ENCODE peak calls at places on chromosome 1, in ten cellular contexts. One of them, this sample, is unnamed.

GRCh38 chr1:23019851-23020625 is 770 bp downstream of the KDM1A start:
- DNase-seq in mesothelial cell of epicardium: peak
- DNase-seq in testis: peak
- DNase-seq in PC-3: peak
- DNase-seq in HFF-Myc: no peak
- DNase-seq in prostate gland: peak
- DNase-seq in omental fat pad: no peak
- DNase-seq in nephron progenitor cell: peak
- DNase-seq in choroid plexus epithelial cell: peak
- DNase-seq in astrocyte of the spinal cord: peak
- DNase-seq in this sample: peak

GRCh38 chr1:48725331-48725730 is 51.4 kb downstream of the BEND5 start:
- DNase-seq in astrocyte of the spinal cord: no peak
- DNase-seq in testis: no peak
- DNase-seq in choroid plexus epithelial cell: no peak
- DNase-seq in HFF-Myc: no peak
- DNase-seq in prostate gland: no peak
- DNase-seq in mesothelial cell of epicardium: no peak
- DNase-seq in omental fat pad: no peak
- DNase-seq in nephron progenitor cell: no peak
- DNase-seq in PC-3: peak
- DNase-seq in this sample: no peak

GRCh38 chr1:14415396-14415795 is 183.1 kb upstream of the KAZN start:
- DNase-seq in HFF-Myc: no peak
- DNase-seq in choroid plexus epithelial cell: no peak
- DNase-seq in testis: no peak
- DNase-seq in nephron progenitor cell: peak
- DNase-seq in prostate gland: no peak
- DNase-seq in PC-3: no peak
- DNase-seq in mesothelial cell of epicardium: no peak
- DNase-seq in astrocyte of the spinal cord: no peak
- DNase-seq in omental fat pad: no peak
- DNase-seq in this sample: no peak

GRCh38 chr1:3530931-3531818 is 76.7 kb downstream of the ARHGEF16 start:
- DNase-seq in prostate gland: peak
- DNase-seq in testis: peak
- DNase-seq in mesothelial cell of epicardium: peak
- DNase-seq in omental fat pad: no peak
- DNase-seq in choroid plexus epithelial cell: peak
- DNase-seq in PC-3: peak
- DNase-seq in nephron progenitor cell: peak
- DNase-seq in astrocyte of the spinal cord: peak
- DNase-seq in HFF-Myc: peak
- DNase-seq in this sample: peak

GRCh38 chr1:36161656-36162531 is 5.9 kb downstream of the MAP7D1 start:
- DNase-seq in mesothelial cell of epicardium: no peak
- DNase-seq in testis: no peak
- DNase-seq in PC-3: peak
- DNase-seq in prostate gland: peak
- DNase-seq in nephron progenitor cell: no peak
- DNase-seq in astrocyte of the spinal cord: no peak
- DNase-seq in omental fat pad: no peak
- DNase-seq in HFF-Myc: no peak
- DNase-seq in choroid plexus epithelial cell: peak
- DNase-seq in this sample: peak

GRCh38 chr1:59155326-59155725 is 141.6 kb upstream of the FGGY start:
- DNase-seq in omental fat pad: no peak
- DNase-seq in prostate gland: no peak
- DNase-seq in astrocyte of the spinal cord: no peak
- DNase-seq in nephron progenitor cell: no peak
- DNase-seq in mesothelial cell of epicardium: no peak
- DNase-seq in choroid plexus epithelial cell: no peak
- DNase-seq in HFF-Myc: no peak
- DNase-seq in testis: no peak
- DNase-seq in PC-3: no peak
- DNase-seq in this sample: no peak

GRCh38 chr1:25817840-25818501 is 1.8 kb upstream of the MTFR1L start:
- DNase-seq in astrocyte of the spinal cord: no peak
- DNase-seq in testis: peak
- DNase-seq in prostate gland: no peak
- DNase-seq in omental fat pad: no peak
- DNase-seq in mesothelial cell of epicardium: no peak
- DNase-seq in PC-3: peak
- DNase-seq in HFF-Myc: no peak
- DNase-seq in choroid plexus epithelial cell: no peak
- DNase-seq in nephron progenitor cell: no peak
- DNase-seq in this sample: no peak

GRCh38 chr1:30601316-30602085 is 121.9 kb downstream of the MATN1 start:
- DNase-seq in PC-3: no peak
- DNase-seq in testis: no peak
- DNase-seq in prostate gland: no peak
- DNase-seq in choroid plexus epithelial cell: no peak
- DNase-seq in mesothelial cell of epicardium: no peak
- DNase-seq in nephron progenitor cell: no peak
- DNase-seq in omental fat pad: no peak
- DNase-seq in astrocyte of the spinal cord: no peak
- DNase-seq in HFF-Myc: no peak
- DNase-seq in this sample: no peak

GRCh38 chr1:44820328-44820944 is 12.1 kb downstream of the BTBD19 start:
- DNase-seq in astrocyte of the spinal cord: no peak
- DNase-seq in omental fat pad: no peak
- DNase-seq in prostate gland: no peak
- DNase-seq in testis: no peak
- DNase-seq in choroid plexus epithelial cell: no peak
- DNase-seq in HFF-Myc: no peak
- DNase-seq in mesothelial cell of epicardium: no peak
- DNase-seq in PC-3: no peak
- DNase-seq in nephron progenitor cell: no peak
- DNase-seq in this sample: no peak

GRCh38 chr1:93715529-93716126 is 34.0 kb upstream of the BCAR3 start:
- DNase-seq in testis: no peak
- DNase-seq in mesothelial cell of epicardium: no peak
- DNase-seq in choroid plexus epithelial cell: no peak
- DNase-seq in HFF-Myc: no peak
- DNase-seq in omental fat pad: no peak
- DNase-seq in nephron progenitor cell: no peak
- DNase-seq in astrocyte of the spinal cord: no peak
- DNase-seq in prostate gland: no peak
- DNase-seq in PC-3: no peak
- DNase-seq in this sample: no peak

GRCh38 chr1:1109743-1110142 is 6.1 kb downstream of the C1orf159 start:
- DNase-seq in omental fat pad: no peak
- DNase-seq in prostate gland: no peak
- DNase-seq in mesothelial cell of epicardium: no peak
- DNase-seq in HFF-Myc: no peak
- DNase-seq in nephron progenitor cell: no peak
- DNase-seq in choroid plexus epithelial cell: no peak
- DNase-seq in astrocyte of the spinal cord: no peak
- DNase-seq in PC-3: peak
- DNase-seq in testis: no peak
- DNase-seq in this sample: no peak

GRCh38 chr1:238135708-238136107 is 245.0 kb upstream of the ZP4 start:
- DNase-seq in nephron progenitor cell: no peak
- DNase-seq in choroid plexus epithelial cell: no peak
- DNase-seq in astrocyte of the spinal cord: no peak
- DNase-seq in testis: no peak
- DNase-seq in omental fat pad: no peak
- DNase-seq in PC-3: no peak
- DNase-seq in prostate gland: no peak
- DNase-seq in mesothelial cell of epicardium: no peak
- DNase-seq in HFF-Myc: no peak
- DNase-seq in this sample: no peak

GRCh38 chr1:205421728-205422127 is at the start of gene LEMD1:
- DNase-seq in PC-3: no peak
- DNase-seq in mesothelial cell of epicardium: no peak
- DNase-seq in omental fat pad: no peak
- DNase-seq in choroid plexus epithelial cell: no peak
- DNase-seq in prostate gland: no peak
- DNase-seq in astrocyte of the spinal cord: no peak
- DNase-seq in HFF-Myc: no peak
- DNase-seq in testis: no peak
- DNase-seq in nephron progenitor cell: no peak
- DNase-seq in this sample: no peak

GRCh38 chr1:162215902-162216301 is 146.4 kb downstream of the NOS1AP start:
- DNase-seq in nephron progenitor cell: peak
- DNase-seq in prostate gland: no peak
- DNase-seq in HFF-Myc: no peak
- DNase-seq in PC-3: no peak
- DNase-seq in choroid plexus epithelial cell: peak
- DNase-seq in testis: no peak
- DNase-seq in omental fat pad: no peak
- DNase-seq in mesothelial cell of epicardium: no peak
- DNase-seq in astrocyte of the spinal cord: no peak
- DNase-seq in this sample: no peak

GRCh38 chr1:27713139-27713725 is 12.5 kb upstream of the FAM76A start:
- DNase-seq in PC-3: no peak
- DNase-seq in testis: no peak
- DNase-seq in prostate gland: no peak
- DNase-seq in astrocyte of the spinal cord: no peak
- DNase-seq in choroid plexus epithelial cell: no peak
- DNase-seq in HFF-Myc: no peak
- DNase-seq in nephron progenitor cell: no peak
- DNase-seq in mesothelial cell of epicardium: no peak
- DNase-seq in omental fat pad: no peak
- DNase-seq in this sample: no peak

GRCh38 chr1:242745079-242745478 is 220.6 kb upstream of the PLD5 start:
- DNase-seq in testis: no peak
- DNase-seq in prostate gland: no peak
- DNase-seq in nephron progenitor cell: no peak
- DNase-seq in astrocyte of the spinal cord: peak
- DNase-seq in mesothelial cell of epicardium: no peak
- DNase-seq in omental fat pad: no peak
- DNase-seq in HFF-Myc: no peak
- DNase-seq in PC-3: no peak
- DNase-seq in choroid plexus epithelial cell: no peak
- DNase-seq in this sample: no peak

GRCh38 chr1:236303675-236304074 is 21.9 kb upstream of the ERO1B start:
- DNase-seq in HFF-Myc: no peak
- DNase-seq in PC-3: no peak
- DNase-seq in choroid plexus epithelial cell: no peak
- DNase-seq in omental fat pad: no peak
- DNase-seq in prostate gland: no peak
- DNase-seq in astrocyte of the spinal cord: no peak
- DNase-seq in testis: no peak
- DNase-seq in mesothelial cell of epicardium: no peak
- DNase-seq in nephron progenitor cell: no peak
- DNase-seq in this sample: no peak

GRCh38 chr1:66929999-66930822 is 5.4 kb downstream of the MIER1 start:
- DNase-seq in mesothelial cell of epicardium: peak
- DNase-seq in choroid plexus epithelial cell: peak
- DNase-seq in prostate gland: peak
- DNase-seq in HFF-Myc: peak
- DNase-seq in testis: peak
- DNase-seq in nephron progenitor cell: peak
- DNase-seq in omental fat pad: peak
- DNase-seq in astrocyte of the spinal cord: peak
- DNase-seq in PC-3: peak
- DNase-seq in this sample: peak
- TF ChIP-seq CTCF in mesothelial cell of epicardium: no peak
- TF ChIP-seq CTCF in choroid plexus epithelial cell: peak
- TF ChIP-seq CTCF in prostate gland: peak
- TF ChIP-seq CTCF in HFF-Myc: peak
- TF ChIP-seq CTCF in testis: peak
- TF ChIP-seq CTCF in nephron progenitor cell: no peak
- TF ChIP-seq CTCF in omental fat pad: no peak
- TF ChIP-seq CTCF in astrocyte of the spinal cord: no peak
- TF ChIP-seq CTCF in PC-3: peak
- TF ChIP-seq CTCF in this sample: no peak

GRCh38 chr1:51968632-51969031 is 21.9 kb downstream of the RAB3B start:
- DNase-seq in mesothelial cell of epicardium: no peak
- DNase-seq in astrocyte of the spinal cord: no peak
- DNase-seq in prostate gland: no peak
- DNase-seq in testis: no peak
- DNase-seq in choroid plexus epithelial cell: no peak
- DNase-seq in PC-3: no peak
- DNase-seq in omental fat pad: no peak
- DNase-seq in nephron progenitor cell: no peak
- DNase-seq in HFF-Myc: no peak
- DNase-seq in this sample: no peak
- TF ChIP-seq CTCF in mesothelial cell of epicardium: no peak
- TF ChIP-seq CTCF in astrocyte of the spinal cord: no peak
- TF ChIP-seq CTCF in prostate gland: no peak
- TF ChIP-seq CTCF in testis: no peak
- TF ChIP-seq CTCF in choroid plexus epithelial cell: no peak
- TF ChIP-seq CTCF in PC-3: no peak
- TF ChIP-seq CTCF in omental fat pad: no peak
- TF ChIP-seq CTCF in nephron progenitor cell: no peak
- TF ChIP-seq CTCF in HFF-Myc: no peak
- TF ChIP-seq CTCF in this sample: no peak

DNA sequence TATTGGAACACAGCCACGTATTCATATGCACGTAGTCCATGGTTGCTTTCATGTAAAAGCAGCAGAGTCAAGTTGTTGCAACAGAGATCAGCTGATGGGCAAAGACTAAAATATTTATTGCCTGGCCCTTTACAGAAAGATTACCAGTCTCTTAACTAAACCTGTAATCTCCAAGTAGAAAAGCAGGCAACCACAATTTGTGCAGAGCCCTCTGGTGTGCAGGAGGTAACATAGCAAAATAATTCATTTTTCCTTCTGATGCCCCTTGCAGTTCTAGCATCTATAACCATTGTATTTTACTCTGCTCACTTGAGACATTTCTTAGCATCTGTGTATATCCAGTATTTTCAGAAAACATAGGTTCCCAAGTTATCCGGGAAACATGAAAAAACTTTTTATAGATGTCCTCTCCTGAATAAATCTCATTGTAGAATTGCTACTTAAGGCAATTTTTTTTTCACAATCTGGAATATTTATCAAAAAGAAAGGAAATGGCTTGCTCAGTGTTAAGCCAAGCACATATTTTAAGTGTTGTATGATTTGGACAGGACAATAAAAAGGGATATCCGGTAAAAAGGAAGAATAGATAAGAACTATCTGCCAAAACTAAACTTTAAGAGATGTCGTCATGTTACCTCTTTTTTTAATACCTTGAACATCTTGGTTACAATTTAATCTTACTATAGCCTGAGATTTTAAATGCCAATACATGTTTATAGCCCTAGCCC is 430.7 kb downstream of the PLPP3 start:
- DNase-seq in choroid plexus epithelial cell: no peak
- DNase-seq in nephron progenitor cell: no peak
- DNase-seq in testis: no peak
- DNase-seq in PC-3: no peak
- DNase-seq in mesothelial cell of epicardium: no peak
- DNase-seq in omental fat pad: no peak
- DNase-seq in prostate gland: no peak
- DNase-seq in HFF-Myc: no peak
- DNase-seq in astrocyte of the spinal cord: no peak
- DNase-seq in this sample: no peak
- TF ChIP-seq CTCF in choroid plexus epithelial cell: peak
- TF ChIP-seq CTCF in nephron progenitor cell: no peak
- TF ChIP-seq CTCF in testis: no peak
- TF ChIP-seq CTCF in PC-3: peak
- TF ChIP-seq CTCF in mesothelial cell of epicardium: no peak
- TF ChIP-seq CTCF in omental fat pad: no peak
- TF ChIP-seq CTCF in prostate gland: no peak
- TF ChIP-seq CTCF in HFF-Myc: no peak
- TF ChIP-seq CTCF in astrocyte of the spinal cord: no peak
- TF ChIP-seq CTCF in this sample: no peak

DNA sequence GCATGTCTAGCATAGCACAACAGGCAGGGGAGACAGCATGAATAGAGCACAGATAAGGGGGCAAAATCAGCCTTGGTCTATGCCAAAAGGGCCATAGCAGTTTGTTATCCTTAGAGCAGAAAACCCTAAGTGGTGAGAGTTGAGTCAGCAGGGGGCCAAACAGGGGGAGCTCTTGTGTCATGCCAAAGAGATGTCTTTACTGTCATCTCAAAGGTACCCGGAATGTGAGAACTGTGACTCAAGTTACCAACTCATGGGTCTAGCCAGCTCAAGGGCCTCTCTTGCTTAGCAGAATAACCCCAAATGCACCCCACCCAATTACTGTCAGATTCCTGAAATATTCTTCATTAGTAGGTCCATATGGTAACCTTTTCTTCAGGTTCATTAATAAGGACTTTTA is 45.9 kb upstream of the NRDC start:
- DNase-seq in astrocyte of the spinal cord: no peak
- DNase-seq in nephron progenitor cell: no peak
- DNase-seq in PC-3: peak
- DNase-seq in testis: no peak
- DNase-seq in omental fat pad: no peak
- DNase-seq in HFF-Myc: no peak
- DNase-seq in choroid plexus epithelial cell: peak
- DNase-seq in mesothelial cell of epicardium: no peak
- DNase-seq in prostate gland: no peak
- DNase-seq in this sample: peak
- TF ChIP-seq CTCF in astrocyte of the spinal cord: no peak
- TF ChIP-seq CTCF in nephron progenitor cell: no peak
- TF ChIP-seq CTCF in PC-3: no peak
- TF ChIP-seq CTCF in testis: no peak
- TF ChIP-seq CTCF in omental fat pad: no peak
- TF ChIP-seq CTCF in HFF-Myc: no peak
- TF ChIP-seq CTCF in choroid plexus epithelial cell: no peak
- TF ChIP-seq CTCF in mesothelial cell of epicardium: no peak
- TF ChIP-seq CTCF in prostate gland: no peak
- TF ChIP-seq CTCF in this sample: no peak

This sample was measured in brain microvascular endothelial cell.